ENCODE peak calls at places on chromosomes 16 and 17, in ten cellular contexts. D, Z, A, J, U, C, Q, E, S and W are unnamed samples.

GRCh38 chr17:52892334-52892733 is 733.8 kb upstream of the CA10 start:
- DNase-seq in D (no peak), Z (no peak), A (no peak), J (no peak), U (no peak), C (no peak), Q (no peak), E (no peak), S (no peak), W (no peak)

GRCh38 chr17:39742126-39742855 is 4.6 kb downstream of the GRB7 start:
- DNase-seq in D (no peak), Z (no peak), A (no peak), J (no peak), U (no peak), C (no peak), Q (no peak), E (no peak), S (no peak), W (no peak)

GRCh38 chr17:9268546-9268945 is 247.2 kb downstream of the NTN1 start:
- DNase-seq in D (no peak), Z (no peak), A (no peak), J (no peak), U (no peak), C (no peak), Q (no peak), E (no peak), S (no peak), W (no peak)

GRCh38 chr17:76909971-76910760 is 42.0 kb downstream of the MGAT5B start:
- DNase-seq in D (peak), Z (no peak), A (peak), J (no peak), U (peak), C (peak), Q (peak), E (peak), S (no peak), W (no peak)

GRCh38 chr16:48105456-48105855 is 50.3 kb downstream of the ABCC12 start:
- DNase-seq in D (no peak), Z (no peak), A (no peak), J (no peak), U (no peak), C (no peak), Q (no peak), E (no peak), S (no peak), W (no peak)

GRCh38 chr17:9021985-9022552 is 759 bp downstream of the NTN1 start:
- DNase-seq in D (peak), Z (peak), A (peak), J (no peak), U (peak), C (peak), Q (no peak), E (no peak), S (no peak), W (no peak)

GRCh38 chr16:13645525-13645924 is 274.4 kb upstream of the ERCC4 start:
- DNase-seq in D (no peak), Z (no peak), A (no peak), J (no peak), U (no peak), C (no peak), Q (no peak), E (no peak), S (no peak), W (no peak)

GRCh38 chr17:79743614-79744013 is 12.9 kb downstream of the ENPP7 start:
- DNase-seq in D (no peak), Z (no peak), A (no peak), J (no peak), U (no peak), C (no peak), Q (no peak), E (peak), S (no peak), W (no peak)

GRCh38 chr17:4504188-4504587 is 5.5 kb downstream of the SPNS2 start:
- DNase-seq in D (no peak), Z (no peak), A (no peak), J (no peak), U (no peak), C (no peak), Q (no peak), E (no peak), S (no peak), W (no peak)

GRCh38 chr16:65120811-65121721 is 797 bp downstream of the CDH11 start:
- DNase-seq in D (peak), Z (no peak), A (peak), J (no peak), U (peak), C (peak), Q (peak), E (peak), S (no peak), W (peak)

GRCh38 chr16:9682320-9682719 is 499.9 kb downstream of the GRIN2A start:
- DNase-seq in D (no peak), Z (no peak), A (no peak), J (no peak), U (no peak), C (no peak), Q (no peak), E (no peak), S (no peak), W (no peak)

GRCh38 chr16:54503011-54503410 is 216.4 kb upstream of the IRX3 start:
- DNase-seq in D (no peak), Z (no peak), A (peak), J (no peak), U (peak), C (peak), Q (peak), E (no peak), S (no peak), W (no peak)

GRCh38 chr17:36608280-36608679 is 6.9 kb downstream of the MRM1 start:
- DNase-seq in D (no peak), Z (no peak), A (no peak), J (no peak), U (no peak), C (no peak), Q (no peak), E (no peak), S (no peak), W (no peak)

GRCh38 chr16:1170076-1170418 is 17.1 kb downstream of the CACNA1H start:
- DNase-seq in D (no peak), Z (no peak), A (no peak), J (no peak), U (no peak), C (no peak), Q (no peak), E (no peak), S (no peak), W (no peak)

GRCh38 chr16:74984194-74984669 is 691 bp downstream of the WDR59 start:
- DNase-seq in D (no peak), Z (no peak), A (no peak), J (no peak), U (no peak), C (no peak), Q (no peak), E (no peak), S (no peak), W (no peak)

GRCh38 chr17:17151055-17151454 is 55.1 kb downstream of the PLD6 start:
- DNase-seq in D (no peak), Z (no peak), A (no peak), J (no peak), U (peak), C (no peak), Q (no peak), E (no peak), S (no peak), W (no peak)

GRCh38 chr16:4748682-4749411 is 14.5 kb downstream of the DNAAF8 start:
- DNase-seq in D (no peak), Z (no peak), A (no peak), J (no peak), U (no peak), C (no peak), Q (no peak), E (no peak), S (no peak), W (no peak)

GRCh38 chr17:82565551-82565950 is 46.0 kb downstream of the FOXK2 start:
- DNase-seq in D (no peak), Z (no peak), A (no peak), J (no peak), U (no peak), C (no peak), Q (no peak), E (no peak), S (no peak), W (no peak)

GRCh38 chr17:73188011-73188410 is 4.8 kb upstream of the COG1 start:
- DNase-seq in D (no peak), Z (no peak), A (no peak), J (no peak), U (no peak), C (no peak), Q (no peak), E (no peak), S (no peak), W (no peak)

GRCh38 chr17:72426948-72427760 is 306.3 kb downstream of the SOX9 start:
- DNase-seq in D (no peak), Z (no peak), A (no peak), J (no peak), U (no peak), C (no peak), Q (peak), E (peak), S (no peak), W (no peak)

GRCh38 chr17:79861371-79862216 is 22.4 kb upstream of the CBX4 start:
- DNase-seq in D (no peak), Z (no peak), A (no peak), J (no peak), U (peak), C (no peak), Q (peak), E (peak), S (no peak), W (no peak)

GRCh38 chr17:9959377-9959981 is 54.4 kb upstream of the RCVRN start:
- DNase-seq in D (peak), Z (no peak), A (no peak), J (no peak), U (peak), C (peak), Q (peak), E (peak), S (no peak), W (peak)

GRCh38 chr16:55297062-55297909 is 26.7 kb upstream of the IRX6 start:
- DNase-seq in D (no peak), Z (no peak), A (no peak), J (no peak), U (no peak), C (no peak), Q (no peak), E (peak), S (no peak), W (no peak)

GRCh38 chr17:10790491-10791401 is 13.2 kb downstream of the TMEM238L start:
- DNase-seq in D (no peak), Z (no peak), A (no peak), J (no peak), U (no peak), C (no peak), Q (no peak), E (no peak), S (no peak), W (no peak)

GRCh38 chr17:68910789-68911431 is 44.3 kb downstream of the ABCA8 start:
- DNase-seq in D (no peak), Z (no peak), A (no peak), J (no peak), U (no peak), C (no peak), Q (no peak), E (no peak), S (no peak), W (no peak)

GRCh38 chr16:49281843-49282642 is 405 bp upstream of the CBLN1 start:
- DNase-seq in D (peak), Z (no peak), A (peak), J (peak), U (peak), C (peak), Q (peak), E (no peak), S (no peak), W (peak)
- H3K27ac ChIP-seq in D (no peak), Z (no peak), A (no peak), J (peak), U (no peak), C (no peak), Q (peak), E (no peak), S (no peak), W (peak)

GRCh38 chr16:57087003-57087402 is 5.4 kb upstream of the CPNE2 start:
- DNase-seq in D (no peak), Z (no peak), A (no peak), J (no peak), U (no peak), C (no peak), Q (no peak), E (no peak), S (no peak), W (no peak)
- H3K27ac ChIP-seq in D (no peak), Z (no peak), A (no peak), J (peak), U (no peak), C (no peak), Q (no peak), E (no peak), S (no peak), W (no peak)

DNA sequence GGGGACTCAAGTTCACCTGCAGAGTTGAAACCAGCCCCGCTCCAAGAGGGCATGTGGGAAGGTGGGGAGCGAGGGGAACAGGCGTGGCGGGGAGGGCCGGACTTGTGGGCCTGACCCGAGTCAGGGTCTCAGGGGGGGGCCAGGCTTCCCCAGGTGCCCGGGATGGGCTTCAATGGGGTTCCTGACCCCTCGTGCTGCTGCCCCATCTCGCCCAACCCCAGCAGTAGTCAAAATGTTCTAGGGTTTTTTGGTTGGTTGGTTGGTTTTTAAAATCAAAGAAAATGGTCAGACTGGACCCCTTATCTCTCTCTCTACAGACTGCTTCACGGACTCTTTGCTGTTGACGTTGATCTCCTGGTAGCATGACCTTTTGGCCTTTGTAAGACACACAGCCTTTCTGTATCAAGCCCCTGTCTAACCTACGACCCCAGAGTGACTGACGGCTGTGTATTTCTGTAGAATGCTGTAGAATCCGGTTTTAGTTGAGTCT is 69.5 kb downstream of the AMFR start:
- DNase-seq in D (peak), Z (peak), A (no peak), J (peak), U (no peak), C (no peak), Q (no peak), E (no peak), S (no peak), W (no peak)
- H3K27ac ChIP-seq in D (no peak), Z (no peak), A (no peak), J (no peak), U (no peak), C (peak), Q (no peak), E (no peak), S (no peak), W (peak)

DNA sequence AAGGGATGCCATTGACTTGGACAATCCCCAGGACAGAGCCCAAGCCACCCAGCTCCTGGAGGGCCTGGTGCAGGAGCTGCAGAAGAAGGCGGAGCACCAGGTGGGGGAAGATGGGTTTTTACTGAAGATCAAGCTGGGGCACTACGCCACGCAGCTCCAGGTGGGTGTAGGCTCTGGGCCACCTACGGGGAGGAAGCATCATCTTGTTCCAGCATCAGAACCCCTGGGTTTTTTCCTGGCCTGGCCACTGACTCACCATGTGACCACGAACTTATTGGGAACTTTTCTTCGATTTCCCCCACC is 1.5 kb downstream of the STAT5A start:
- DNase-seq in D (peak), Z (peak), A (no peak), J (peak), U (no peak), C (no peak), Q (no peak), E (no peak), S (no peak), W (no peak)
- H3K27ac ChIP-seq in D (no peak), Z (peak), A (no peak), J (peak), U (no peak), C (peak), Q (no peak), E (no peak), S (peak), W (no peak)

DNA sequence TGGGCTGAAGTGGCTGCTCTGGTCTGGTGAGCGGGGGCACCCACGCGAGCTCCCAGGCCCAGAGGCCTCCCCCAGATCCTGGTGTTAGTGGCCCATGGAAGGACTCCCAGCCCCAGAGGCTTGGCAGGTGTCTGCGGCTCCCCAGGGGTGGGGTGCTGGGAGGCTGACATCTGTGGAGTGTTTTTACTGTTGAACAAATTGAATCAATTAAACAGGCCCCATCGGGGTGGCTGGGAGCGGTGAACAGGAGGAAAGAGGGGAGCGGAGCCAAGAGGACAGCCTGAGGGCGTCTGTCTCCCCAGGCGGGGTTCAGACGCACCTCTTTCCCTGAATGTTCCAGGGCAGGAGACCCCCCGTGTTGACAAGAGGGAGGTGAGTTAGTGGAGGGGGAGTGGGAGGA is 29.9 kb downstream of the ACTG1 start:
- DNase-seq in D (no peak), Z (no peak), A (no peak), J (no peak), U (no peak), C (no peak), Q (no peak), E (peak), S (no peak), W (no peak)
- H3K27ac ChIP-seq in D (no peak), Z (no peak), A (peak), J (peak), U (no peak), C (peak), Q (no peak), E (peak), S (no peak), W (no peak)

GRCh38 chr17:66531826-66532439 is 229.5 kb downstream of the PRKCA start:
- DNase-seq in D (no peak), Z (no peak), A (no peak), J (no peak), U (no peak), C (no peak), Q (no peak), E (no peak), S (no peak), W (no peak)
- H3K27ac ChIP-seq in D (no peak), Z (no peak), A (no peak), J (no peak), U (no peak), C (no peak), Q (no peak), E (no peak), S (no peak), W (peak)

GRCh38 chr16:89216315-89217137 is 977 bp upstream of the ZNF778 start:
- DNase-seq in D (peak), Z (peak), A (peak), J (peak), U (peak), C (peak), Q (peak), E (peak), S (peak), W (no peak)

GRCh38 chr16:89217388-89218191 is at the start of gene ZNF778:
- DNase-seq in D (peak), Z (peak), A (peak), J (peak), U (peak), C (peak), Q (peak), E (peak), S (peak), W (peak)

GRCh38 chr16:89221604-89222003 is 4.1 kb downstream of the ZNF778 start:
- DNase-seq in D (no peak), Z (no peak), A (no peak), J (no peak), U (no peak), C (no peak), Q (no peak), E (no peak), S (no peak), W (no peak)

GRCh38 chr16:89217138-89217387 is 440 bp upstream of the ZNF778 start:
- DNase-seq in D (no peak), Z (no peak), A (no peak), J (no peak), U (no peak), C (no peak), Q (no peak), E (no peak), S (no peak), W (no peak)

DNA sequence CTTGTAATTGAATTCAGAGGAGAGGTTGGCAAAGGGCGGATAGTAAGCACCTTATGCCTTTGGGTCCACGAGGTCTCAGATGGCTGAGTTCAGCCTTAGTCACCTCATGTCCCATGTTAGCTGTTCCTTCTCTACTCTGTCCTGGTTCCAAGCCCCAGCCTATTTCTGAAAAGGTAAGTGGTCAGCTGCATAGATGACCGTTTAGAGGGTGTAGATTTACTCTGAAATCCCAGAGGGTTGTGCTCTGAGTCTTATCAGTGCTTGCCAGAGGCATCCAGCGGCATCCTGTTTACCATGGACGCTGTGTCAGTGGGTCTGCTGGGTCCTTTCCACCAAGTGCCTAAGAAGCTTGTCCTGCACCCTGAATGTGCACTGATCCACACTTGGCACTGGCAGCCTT is 1.9 kb downstream of the ZNF778 start:
- DNase-seq in D (no peak), Z (no peak), A (no peak), J (no peak), U (no peak), C (no peak), Q (no peak), E (no peak), S (no peak), W (no peak)
- H3K27ac ChIP-seq in D (no peak), Z (no peak), A (no peak), J (no peak), U (no peak), C (no peak), Q (no peak), E (no peak), S (no peak), W (no peak)

GRCh38 chr16:28292731-28293588 is 635 bp downstream of the SBK1 start:
- DNase-seq in D (peak), Z (no peak), A (no peak), J (no peak), U (no peak), C (no peak), Q (no peak), E (no peak), S (no peak), W (no peak)
- H3K27ac ChIP-seq in D (no peak), Z (no peak), A (no peak), J (no peak), U (no peak), C (peak), Q (no peak), E (no peak), S (peak), W (peak)

GRCh38 chr16:88761830-88762229 is 23.2 kb downstream of the PIEZO1 start:
- DNase-seq in D (no peak), Z (no peak), A (no peak), J (no peak), U (no peak), C (no peak), Q (peak), E (no peak), S (no peak), W (no peak)

GRCh38 chr16:88762258-88762870 is 22.7 kb downstream of the PIEZO1 start:
- DNase-seq in D (no peak), Z (no peak), A (no peak), J (no peak), U (no peak), C (no peak), Q (no peak), E (no peak), S (no peak), W (no peak)

GRCh38 chr16:88759976-88760350 is 25.1 kb downstream of the PIEZO1 start:
- DNase-seq in D (no peak), Z (no peak), A (no peak), J (no peak), U (no peak), C (no peak), Q (no peak), E (no peak), S (no peak), W (no peak)

GRCh38 chr16:88760424-88761142 is 24.4 kb downstream of the PIEZO1 start:
- DNase-seq in D (no peak), Z (no peak), A (no peak), J (no peak), U (no peak), C (no peak), Q (peak), E (no peak), S (no peak), W (no peak)

GRCh38 chr16:88761143-88761534 is 23.9 kb downstream of the PIEZO1 start:
- DNase-seq in D (no peak), Z (no peak), A (no peak), J (no peak), U (no peak), C (no peak), Q (no peak), E (no peak), S (no peak), W (no peak)
- H3K27ac ChIP-seq in D (no peak), Z (no peak), A (no peak), J (peak), U (no peak), C (no peak), Q (peak), E (no peak), S (no peak), W (no peak)

DNA sequence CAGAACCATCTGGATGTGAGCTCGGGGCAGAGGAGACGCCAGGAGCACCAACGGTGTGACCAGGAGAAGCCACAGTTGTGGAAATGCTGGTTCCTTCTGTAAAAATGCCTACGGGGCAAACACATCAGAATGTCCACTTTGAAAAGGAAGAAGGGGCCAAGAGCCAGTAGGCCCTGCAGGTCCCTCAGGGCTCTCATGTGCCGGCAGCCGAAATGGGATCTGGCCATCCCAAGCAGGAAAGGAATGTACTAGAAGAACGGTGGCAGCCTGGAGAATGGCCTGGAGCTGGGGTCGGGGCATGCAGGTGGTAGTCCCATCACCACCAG is 162.1 kb upstream of the PLCG2 start:
- DNase-seq in D (no peak), Z (no peak), A (no peak), J (no peak), U (no peak), C (no peak), Q (no peak), E (no peak), S (no peak), W (no peak)
- H3K27ac ChIP-seq in D (peak), Z (no peak), A (no peak), J (peak), U (no peak), C (peak), Q (peak), E (no peak), S (peak), W (peak)